ENCODE peak calls at places on chromosomes 11 and 22, in ten cellular contexts. J, O, E, K, D, F, U, P, A and C are unnamed samples.

GRCh38 chr11:89447845-89448244 is 43.3 kb downstream of the NOX4 start:
- DNase-seq in A (no peak), O (no peak), F (no peak), J (no peak), E (no peak), P (no peak), U (no peak), D (no peak), K (no peak), C (no peak)

GRCh38 chr11:31808721-31809542 is 2.2 kb downstream of the PAX6 start:
- DNase-seq in O (no peak), F (peak), K (no peak), U (no peak), P (no peak), A (no peak), J (no peak), E (no peak), D (peak), C (no peak)

GRCh38 chr22:37564111-37564711 is 3.9 kb downstream of the CDC42EP1 start:
- DNase-seq in A (no peak), K (no peak), U (no peak), O (peak), D (no peak), F (peak), J (peak), P (no peak), E (no peak), C (no peak)

GRCh38 chr11:78161937-78162336 is 22.5 kb upstream of the ALG8 start:
- DNase-seq in J (peak), A (no peak), U (no peak), O (no peak), P (no peak), K (no peak), F (no peak), E (no peak), D (no peak), C (no peak)

GRCh38 chr22:42692239-42693054 is 28.2 kb downstream of the A4GALT start:
- DNase-seq in E (no peak), F (no peak), J (no peak), K (no peak), O (no peak), P (peak), D (no peak), A (no peak), U (no peak), C (no peak)

GRCh38 chr22:50183141-50183971 is 2.4 kb upstream of the TRABD start:
- DNase-seq in U (no peak), O (no peak), F (no peak), P (no peak), K (no peak), E (no peak), J (no peak), A (no peak), D (no peak), C (no peak)

GRCh38 chr22:36277482-36278291 is 24.8 kb downstream of the APOL1 start:
- DNase-seq in A (peak), K (peak), J (peak), U (peak), D (peak), E (no peak), O (peak), P (peak), F (peak), C (peak)

GRCh38 chr11:112012877-112013276 is 12.3 kb upstream of the DLAT start:
- DNase-seq in F (no peak), U (no peak), K (no peak), A (no peak), O (peak), J (no peak), E (no peak), P (no peak), D (no peak), C (no peak)

GRCh38 chr22:22158965-22159364 is 85.6 kb upstream of the VPREB1 start:
- DNase-seq in D (no peak), K (no peak), F (no peak), A (no peak), J (no peak), E (no peak), O (no peak), P (no peak), U (no peak), C (no peak)

GRCh38 chr11:14541180-14541579 is 21.0 kb upstream of the PSMA1 start:
- DNase-seq in J (peak), U (no peak), A (no peak), D (no peak), K (no peak), F (no peak), O (no peak), E (no peak), P (no peak), C (no peak)

GRCh38 chr11:15327786-15328231 is 213.1 kb downstream of the INSC start:
- DNase-seq in O (peak), D (peak), J (peak), F (peak), U (no peak), K (peak), P (peak), E (no peak), A (no peak), C (no peak)

GRCh38 chr11:70630816-70631623 is 232.7 kb downstream of the CTTN start:
- DNase-seq in U (no peak), P (no peak), J (no peak), O (peak), D (no peak), E (no peak), A (no peak), K (no peak), F (no peak), C (no peak)

GRCh38 chr22:38564669-38565068 is 5.3 kb downstream of the DMC1 start:
- DNase-seq in P (no peak), D (no peak), E (no peak), A (no peak), K (no peak), J (no peak), U (no peak), O (peak), F (no peak), C (no peak)

GRCh38 chr11:14552089-14552488 is 31.9 kb upstream of the PSMA1 start:
- DNase-seq in K (no peak), U (no peak), O (no peak), D (no peak), A (no peak), J (no peak), E (no peak), F (no peak), P (no peak), C (no peak)

GRCh38 chr11:32821917-32822560 is 7.7 kb upstream of the PRRG4 start:
- DNase-seq in P (no peak), E (no peak), J (no peak), A (no peak), U (no peak), D (no peak), F (no peak), K (no peak), O (no peak), C (no peak)

GRCh38 chr11:120660024-120660565 is 148.5 kb downstream of the GRIK4 start:
- DNase-seq in J (peak), O (peak), U (no peak), D (no peak), E (no peak), F (peak), K (peak), A (no peak), P (peak), C (no peak)

GRCh38 chr22:39717099-39717498 is 146.5 kb downstream of the CACNA1I start:
- DNase-seq in K (no peak), P (no peak), O (no peak), E (no peak), F (no peak), D (no peak), A (no peak), J (no peak), U (no peak), C (no peak)

GRCh38 chr22:37462426-37462825 is 23.8 kb downstream of the MFNG start:
- DNase-seq in K (no peak), E (no peak), A (no peak), P (peak), U (no peak), F (peak), D (no peak), O (no peak), J (no peak), C (no peak)

GRCh38 chr11:44946268-44946667 is 4.4 kb downstream of the TP53I11 start:
- DNase-seq in E (no peak), A (no peak), O (peak), P (no peak), J (peak), K (no peak), D (no peak), U (no peak), F (no peak), C (no peak)

GRCh38 chr22:16609548-16610261 is 17.1 kb upstream of the CCT8L2 start:
- DNase-seq in F (no peak), K (no peak), P (no peak), J (no peak), O (no peak), D (no peak), U (no peak), A (no peak), E (no peak), C (no peak)

GRCh38 chr22:46245515-46245914 is 4.6 kb downstream of the CDPF1 start:
- DNase-seq in J (no peak), E (no peak), F (no peak), A (no peak), U (no peak), K (no peak), O (no peak), P (no peak), D (peak), C (no peak)

GRCh38 chr11:124825876-124826275 is 25.7 kb upstream of the MSANTD2 start:
- DNase-seq in D (no peak), E (no peak), O (no peak), P (no peak), F (no peak), U (no peak), K (no peak), J (no peak), A (no peak), C (no peak)

GRCh38 chr11:92527467-92527866 is 302.8 kb downstream of the FAT3 start:
- DNase-seq in J (no peak), D (no peak), P (no peak), F (no peak), U (no peak), O (peak), K (no peak), E (no peak), A (no peak), C (no peak)

GRCh38 chr11:111308140-111308539 is 9.8 kb downstream of the POU2AF3 start:
- DNase-seq in A (no peak), O (no peak), D (peak), P (no peak), K (no peak), U (no peak), F (no peak), E (no peak), J (no peak), C (no peak)

GRCh38 chr22:46537221-46537945 is at the start of gene CELSR1:
- DNase-seq in K (peak), P (no peak), E (no peak), U (no peak), O (peak), F (no peak), J (no peak), A (no peak), D (no peak), C (no peak)

GRCh38 chr11:89613916-89614315 is 96.2 kb upstream of the TRIM77 start:
- DNase-seq in A (no peak), D (no peak), O (peak), E (no peak), J (no peak), P (no peak), U (no peak), K (no peak), F (no peak), C (no peak)

GRCh38 chr22:42800731-42801536 is 56.1 kb downstream of the ARFGAP3 start:
- DNase-seq in J (no peak), E (no peak), D (peak), P (no peak), U (no peak), K (no peak), O (no peak), A (no peak), F (no peak), C (no peak)